ENCODE peak calls at places on chromosomes 2 and 18, in four cellular contexts. F is GM23248, H is OCI-LY7, M is MM.1S. O is an unnamed sample.

GRCh38 chr18:12640881-12641200 is 17.1 kb downstream of the SPIRE1 start:
- DNase-seq in M (no peak), F (no peak), H (no peak), O (no peak)

GRCh38 chr2:68466361-68466777 is 725 bp downstream of the FBXO48 start:
- DNase-seq in H (peak), F (peak), M (peak), O (peak)

GRCh38 chr18:57437433-57437781 is 2.2 kb downstream of the ONECUT2 start:
- DNase-seq in H (no peak), F (no peak), M (no peak), O (peak)

GRCh38 chr2:47534179-47534919 is 131.4 kb downstream of the MSH2 start:
- DNase-seq in M (no peak), F (peak), H (no peak), O (no peak)

GRCh38 chr2:53407363-53408080 is 360.1 kb upstream of the CHAC2 start:
- DNase-seq in H (no peak), M (no peak), F (no peak), O (no peak)

GRCh38 chr2:64296150-64296500 is 151.9 kb upstream of the PELI1 start:
- DNase-seq in H (no peak), M (no peak), F (no peak), O (no peak)

GRCh38 chr2:46669996-46670793 is 190.8 kb downstream of the TMEM247 start:
- DNase-seq in M (no peak), H (no peak), F (peak), O (no peak)

GRCh38 chr2:61707984-61708852 is 145.6 kb downstream of the FAM161A start:
- DNase-seq in H (no peak), F (peak), M (peak), O (peak)

GRCh38 chr2:5020451-5020850 is 671.7 kb upstream of the SOX11 start:
- DNase-seq in H (no peak), M (no peak), F (no peak), O (no peak)

GRCh38 chr2:234033174-234033573 is 17.3 kb upstream of the SPP2 start:
- DNase-seq in F (no peak), H (no peak), M (peak), O (no peak)

GRCh38 chr2:176637497-176638166 is 368.4 kb downstream of the MTX2 start:
- DNase-seq in H (no peak), F (peak), M (peak), O (peak)

GRCh38 chr2:192669505-192670082 is 474.9 kb upstream of the TMEFF2 start:
- DNase-seq in F (no peak), M (no peak), H (no peak), O (no peak)

GRCh38 chr2:98924038-98924437 is 12.0 kb downstream of the CRACDL start:
- DNase-seq in H (no peak), F (no peak), M (no peak), O (no peak)

GRCh38 chr2:223943561-223944008 is 1.6 kb downstream of the WDFY1 start:
- DNase-seq in M (no peak), F (peak), H (no peak), O (no peak)

GRCh38 chr2:188786368-188786781 is 187.8 kb upstream of the COL3A1 start:
- DNase-seq in M (no peak), H (no peak), F (peak), O (no peak)

GRCh38 chr2:19911799-19912509 is 10.2 kb upstream of the TTC32 start:
- DNase-seq in F (peak), H (no peak), M (no peak), O (no peak)

GRCh38 chr18:77110400-77110799 is 22.2 kb downstream of the MBP start:
- DNase-seq in M (no peak), H (no peak), F (no peak), O (no peak)

GRCh38 chr2:40451926-40452605 is at the start of gene SLC8A1:
- DNase-seq in M (peak), H (peak), F (peak), O (peak)

GRCh38 chr2:48586433-48586832 is 31.2 kb upstream of the GTF2A1L start:
- DNase-seq in M (no peak), F (no peak), H (no peak), O (no peak)

GRCh38 chr2:48584551-48584950 is 33.1 kb upstream of the GTF2A1L start:
- DNase-seq in M (no peak), H (no peak), F (no peak), O (no peak)

GRCh38 chr2:48589170-48589767 is 28.4 kb upstream of the GTF2A1L start:
- DNase-seq in H (peak), F (peak), M (no peak), O (peak)

GRCh38 chr2:48588745-48589144 is 28.9 kb upstream of the GTF2A1L start:
- DNase-seq in F (no peak), H (no peak), M (no peak), O (peak)

GRCh38 chr2:48587560-48587959 is 30.1 kb upstream of the GTF2A1L start:
- DNase-seq in F (no peak), H (no peak), M (no peak), O (no peak)
- TF ChIP-seq EZH2phosphoT487 in F (no peak), H (no peak), M (no peak), O (no peak)

DNA sequence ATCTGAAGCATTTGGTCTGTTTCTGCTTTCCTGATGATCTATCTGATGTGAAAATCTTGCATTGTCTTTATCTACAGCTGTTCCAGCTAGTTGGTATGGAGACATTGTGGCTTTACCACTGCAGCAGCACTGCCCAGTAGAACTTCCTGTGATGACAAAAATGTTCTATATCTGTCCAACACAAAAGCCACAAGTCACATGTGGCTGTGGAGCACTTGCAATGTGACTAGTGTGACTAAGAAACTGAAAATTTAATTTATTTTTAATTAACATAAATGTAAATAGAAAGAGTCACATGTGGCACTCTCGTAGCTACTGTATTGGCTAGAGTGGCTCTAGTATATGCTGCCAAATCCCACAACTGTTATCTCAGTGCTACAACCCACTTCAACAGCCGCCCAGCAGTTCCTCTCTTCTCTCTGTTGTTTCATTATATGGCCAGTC is 425.7 kb downstream of the SETBP1 start:
- DNase-seq in H (peak), M (peak), F (peak), O (no peak)
- TF ChIP-seq EZH2phosphoT487 in H (no peak), M (no peak), F (no peak), O (no peak)

GRCh38 chr2:191115391-191115790 is 35.4 kb downstream of the STAT4 start:
- DNase-seq in F (peak), H (no peak), M (no peak), O (no peak)
- TF ChIP-seq EZH2phosphoT487 in F (no peak), H (no peak), M (no peak), O (no peak)

DNA sequence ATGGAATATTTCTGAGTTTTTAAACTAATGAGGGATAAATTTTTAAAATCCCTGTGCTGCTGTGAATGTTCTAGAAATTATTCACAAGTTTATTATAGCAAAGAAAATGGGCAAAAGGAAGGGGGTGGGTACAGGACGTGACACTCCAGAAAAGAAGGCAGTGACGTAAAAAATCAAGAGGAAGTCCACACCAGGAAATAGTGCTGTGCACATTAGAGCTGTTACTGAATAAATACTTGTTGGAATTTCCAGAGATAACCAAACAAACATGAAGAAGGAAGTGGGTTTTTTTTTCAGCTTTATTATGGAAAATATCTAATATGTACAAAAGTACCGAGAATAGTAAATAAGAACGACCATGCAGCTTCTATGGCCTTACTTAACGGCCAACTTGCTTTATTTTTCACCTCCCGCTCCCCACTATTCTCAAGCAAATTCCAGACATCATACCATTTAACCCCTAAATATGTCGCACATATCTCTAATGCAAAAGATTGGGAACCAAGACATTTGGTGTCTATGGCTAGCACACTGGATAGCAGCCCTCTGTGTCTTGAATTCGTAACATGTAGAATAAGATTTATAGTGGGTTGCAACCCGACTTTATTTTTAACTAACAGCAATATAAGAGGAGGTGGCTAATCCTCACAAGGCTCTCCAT is 639 bp upstream of the NDUFV2 start:
- DNase-seq in M (peak), H (peak), F (peak), O (no peak)
- TF ChIP-seq EZH2phosphoT487 in M (no peak), H (no peak), F (no peak), O (no peak)

GRCh38 chr2:167122389-167122788 is 234.1 kb downstream of the XIRP2 start:
- DNase-seq in F (no peak), M (no peak), H (no peak), O (no peak)

GRCh38 chr2:167132066-167132465 is 243.8 kb downstream of the XIRP2 start:
- DNase-seq in M (no peak), F (no peak), H (no peak), O (no peak)

GRCh38 chr2:167126165-167126564 is 237.9 kb downstream of the XIRP2 start:
- DNase-seq in H (no peak), F (no peak), M (no peak), O (no peak)

GRCh38 chr2:167128130-167128529 is 239.8 kb downstream of the XIRP2 start:
- DNase-seq in F (no peak), M (no peak), H (no peak), O (no peak)

GRCh38 chr2:167127135-167127534 is 238.9 kb downstream of the XIRP2 start:
- DNase-seq in F (peak), M (peak), H (peak), O (no peak)
- TF ChIP-seq EZH2phosphoT487 in F (no peak), M (no peak), H (no peak), O (no peak)

GRCh38 chr18:32092422-32093105 is 890 bp downstream of the RNF138 start:
- DNase-seq in F (peak), H (peak), M (peak), O (peak)

GRCh38 chr18:32095156-32095555 is 3.5 kb downstream of the RNF138 start:
- DNase-seq in H (no peak), M (no peak), F (no peak), O (no peak)

GRCh38 chr18:32091724-32092421 is at the start of gene RNF138:
- DNase-seq in M (peak), F (peak), H (peak), O (peak)

GRCh38 chr18:32093106-32093511 is 1.4 kb downstream of the RNF138 start:
- DNase-seq in F (peak), H (peak), M (peak), O (peak)

GRCh38 chr18:32093523-32093922 is 1.8 kb downstream of the RNF138 start:
- DNase-seq in H (no peak), F (no peak), M (no peak), O (no peak)
- TF ChIP-seq EZH2phosphoT487 in H (no peak), F (no peak), M (no peak), O (no peak)

GRCh38 chr2:236945431-236946016 is 140.2 kb upstream of the COPS8 start:
- DNase-seq in H (no peak), F (no peak), M (no peak), O (no peak)
- TF ChIP-seq EZH2phosphoT487 in H (no peak), F (no peak), M (no peak), O (no peak)

GRCh38 chr2:114350186-114350725 is 92.2 kb upstream of the DPP10 start:
- DNase-seq in F (no peak), H (no peak), M (peak), O (no peak)
- TF ChIP-seq EZH2phosphoT487 in F (no peak), H (no peak), M (no peak), O (no peak)

GRCh38 chr2:29307522-29307921 is 192.3 kb downstream of the CLIP4 start:
- DNase-seq in M (no peak), F (no peak), H (no peak), O (no peak)
- TF ChIP-seq EZH2phosphoT487 in M (no peak), F (no peak), H (no peak), O (no peak)